ENCODE peak calls at places on chromosomes 5 and 9, in eight cellular contexts. A, D, C, X, G, L, Q and M are unnamed samples.

GRCh38 chr5:131640043-131640856 is 5.2 kb upstream of the RAPGEF6 start:
- DNase-seq in G (no peak), Q (peak; percentile 50), L (no peak), A (no peak), D (no peak), C (no peak), X (no peak), M (no peak)

GRCh38 chr9:74643303-74643933 is 146.3 kb downstream of the RORB start:
- DNase-seq in D (no peak), G (no peak), L (no peak), Q (no peak), C (no peak), A (no peak), X (peak; percentile 20), M (no peak)

GRCh38 chr5:154196955-154197652 is 6.6 kb downstream of the GALNT10 start:
- DNase-seq in C (peak; percentile 51), A (no peak), X (no peak), D (no peak), Q (peak; percentile 79), L (no peak), G (no peak), M (no peak)

GRCh38 chr5:168691891-168692290 is 112.7 kb upstream of the PANK3 start:
- DNase-seq in D (no peak), G (no peak), L (no peak), X (no peak), A (no peak), C (no peak), Q (no peak), M (no peak)

GRCh38 chr9:34371886-34372597 is 4.7 kb downstream of the MYORG start:
- DNase-seq in G (no peak), A (no peak), L (no peak), Q (no peak), C (no peak), X (no peak), D (no peak), M (no peak)

GRCh38 chr9:18474778-18475177 is 825 bp downstream of the ADAMTSL1 start:
- DNase-seq in D (no peak), A (no peak), G (no peak), Q (peak; percentile 75), L (no peak), X (no peak), C (no peak), M (no peak)

GRCh38 chr5:56692359-56693219 is 122.8 kb upstream of the MAP3K1 start:
- DNase-seq in G (no peak), Q (no peak), L (no peak), C (no peak), D (no peak), A (no peak), X (no peak), M (no peak)

GRCh38 chr9:128558431-128559310 is 6.3 kb downstream of the SPTAN1 start:
- DNase-seq in C (peak; percentile 28), X (peak; percentile 87), G (peak; percentile 93), Q (peak; percentile 93), A (no peak), L (peak; percentile 85), D (peak; percentile 85), M (peak; percentile 94)

GRCh38 chr5:175460126-175460525 is 16.1 kb upstream of the DRD1 start:
- DNase-seq in D (no peak), L (no peak), A (no peak), G (no peak), X (no peak), Q (no peak), C (peak; percentile 65), M (no peak)

GRCh38 chr9:70484232-70485130 is 70.0 kb upstream of the KLF9 start:
- DNase-seq in L (peak; percentile 42), C (peak; percentile 84), A (peak; percentile 41), G (no peak), D (no peak), Q (peak; percentile 67), X (peak; percentile 36), M (no peak)

GRCh38 chr5:134798468-134798867 is 39.9 kb downstream of the DDX46 start:
- DNase-seq in C (no peak), X (no peak), L (no peak), A (no peak), Q (no peak), G (no peak), D (no peak), M (no peak)

GRCh38 chr5:134803821-134804220 is 41.9 kb upstream of the C5orf24 start:
- DNase-seq in X (no peak), L (no peak), C (no peak), Q (no peak), G (no peak), D (no peak), A (no peak), M (no peak)
- H3K27ac ChIP-seq in X (no peak overlapping the region), L (no peak overlapping the region), C (peak overlapping the region; percentile 4), Q (no peak overlapping the region), G (no peak overlapping the region), D (no peak overlapping the region), A (no peak overlapping the region), M (no peak overlapping the region)

GRCh38 chr5:75656311-75657003 is 45.2 kb downstream of the ANKDD1B start:
- DNase-seq in X (peak; percentile 33), L (no peak), A (no peak), G (peak; percentile 58), D (no peak), Q (peak; percentile 66), C (peak; percentile 13), M (no peak)
- H3K4me3 ChIP-seq in X (no peak overlapping the region), L (peak overlapping the region; percentile 40), A (no peak overlapping the region), G (peak overlapping the region; percentile 54), D (peak overlapping the region; percentile 53), Q (peak overlapping the region; percentile 91), C (no peak overlapping the region), M (peak overlapping the region; percentile 61)

GRCh38 chr9:94801242-94801641 is 74.7 kb downstream of the AOPEP start:
- DNase-seq in A (no peak), Q (peak; percentile 58), X (no peak), C (no peak), D (no peak), L (no peak), G (no peak), M (no peak)

GRCh38 chr9:94798668-94799067 is 72.2 kb downstream of the AOPEP start:
- DNase-seq in D (no peak), L (no peak), G (no peak), C (no peak), X (no peak), A (no peak), Q (no peak), M (no peak)

GRCh38 chr9:94800424-94801117 is 74.1 kb downstream of the AOPEP start:
- DNase-seq in A (no peak), X (no peak), L (no peak), G (peak; percentile 42), Q (peak; percentile 68), C (no peak), D (no peak), M (no peak)

GRCh38 chr9:94798201-94798600 is 71.7 kb downstream of the AOPEP start:
- DNase-seq in Q (no peak), C (no peak), L (no peak), D (no peak), G (no peak), A (no peak), X (no peak), M (no peak)

DNA sequence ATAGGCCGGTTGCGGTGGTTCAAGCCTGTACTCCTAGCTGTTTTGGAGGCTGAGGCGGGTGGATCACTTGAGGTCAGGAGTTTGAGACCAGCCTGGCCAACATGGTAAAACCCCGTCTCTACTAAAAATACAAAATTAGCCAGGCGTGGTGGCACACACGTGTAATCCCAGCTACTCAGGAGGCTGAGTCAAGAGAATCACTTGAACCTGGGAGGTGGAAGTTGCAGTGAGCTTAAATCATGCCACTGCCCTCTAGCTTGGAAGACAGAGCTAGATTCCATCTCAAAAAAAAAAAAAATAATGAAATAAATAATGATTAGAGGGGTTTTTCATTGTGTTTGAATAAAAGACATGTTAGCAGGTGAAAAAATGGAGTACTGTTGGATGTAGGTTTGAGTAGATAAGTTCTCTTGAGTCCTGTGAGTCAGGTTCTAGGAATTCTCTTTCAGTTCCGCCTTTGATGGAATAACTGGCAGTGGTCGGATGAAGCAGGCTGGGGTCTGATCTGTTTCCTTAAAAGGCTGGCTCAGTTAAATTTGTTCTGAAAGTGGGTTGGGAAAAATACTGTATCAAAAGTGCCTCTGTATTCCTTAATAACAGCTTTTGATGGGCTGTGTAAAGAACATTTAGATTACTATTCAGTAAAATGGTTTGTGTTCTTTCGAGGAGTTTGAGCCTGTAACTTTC is 73.2 kb downstream of the AOPEP start:
- DNase-seq in D (no peak), X (no peak), L (no peak), G (no peak), Q (peak; percentile 97), C (no peak), A (no peak), M (no peak)
- H3K27ac ChIP-seq in D (peak overlapping the region; percentile 64), X (no peak overlapping the region), L (peak overlapping the region; percentile 49), G (peak overlapping the region; percentile 45), Q (no peak overlapping the region), C (no peak overlapping the region), A (no peak overlapping the region), M (peak overlapping the region; percentile 73)

DNA sequence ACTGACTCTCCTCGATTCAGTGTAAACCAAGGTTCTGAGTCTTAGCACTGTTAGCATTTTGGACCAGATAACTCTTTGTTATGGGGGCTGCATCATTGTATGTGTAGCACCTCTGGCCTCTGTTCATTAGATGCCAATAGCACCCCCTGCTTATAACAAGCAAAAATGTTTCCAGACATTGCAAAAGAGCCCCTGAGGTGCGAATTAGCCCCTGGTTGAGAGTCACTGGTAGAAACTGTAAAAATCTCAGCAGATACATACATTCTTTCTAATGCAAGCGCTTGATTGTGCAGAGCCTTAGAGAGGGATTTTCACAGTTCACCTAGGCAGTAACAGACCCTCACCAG is 2.8 kb downstream of the ADRB2 start:
- DNase-seq in C (no peak), L (no peak), A (no peak), D (no peak), G (no peak), X (no peak), Q (no peak), M (no peak)
- H3K4me3 ChIP-seq in C (no peak overlapping the region), L (peak overlapping the region; percentile 54), A (no peak overlapping the region), D (peak overlapping the region; percentile 86), G (peak overlapping the region; percentile 37), X (no peak overlapping the region), Q (peak overlapping the region; percentile 71), M (peak overlapping the region; percentile 58)

DNA sequence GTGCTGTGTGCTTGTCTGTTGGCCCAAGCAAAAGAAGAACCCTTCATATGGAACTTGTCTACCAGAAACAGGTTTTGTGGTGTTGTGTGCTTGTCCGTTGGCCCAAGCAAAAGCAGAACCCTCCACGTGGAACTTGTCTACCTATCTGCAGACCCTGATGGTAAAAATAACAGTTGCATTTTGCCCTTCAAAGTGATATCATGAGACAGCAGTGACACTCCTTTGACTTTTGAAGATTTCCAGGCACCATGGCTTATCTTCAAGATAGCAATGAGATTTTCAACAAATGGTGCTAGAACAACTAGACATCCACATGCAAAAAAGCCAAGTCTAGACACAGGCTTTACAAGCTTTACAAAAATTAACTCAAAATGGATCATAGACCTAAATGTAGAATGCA is 16.9 kb downstream of the MACROH2A1 start:
- DNase-seq in Q (no peak), A (no peak), X (no peak), C (no peak), L (no peak), G (no peak), D (no peak), M (no peak)
- H3K27ac ChIP-seq in Q (no peak overlapping the region), A (no peak overlapping the region), X (no peak overlapping the region), C (no peak overlapping the region), L (no peak overlapping the region), G (no peak overlapping the region), D (no peak overlapping the region), M (no peak overlapping the region)